ENCODE peak calls at places on chromosomes 16 and 17, in nine cellular contexts. One of them, this sample, is unnamed.

GRCh38 chr17:48024149-48025039 is 13.2 kb downstream of the COPZ2 start:
- DNase-seq in H4: peak
- DNase-seq in HFFc6: peak
- DNase-seq in amniotic stem cell: no peak
- DNase-seq in RPMI7951: peak
- DNase-seq in psoas muscle: peak
- DNase-seq in GOT3: no peak
- DNase-seq in globus pallidus: no peak
- DNase-seq in NCI-H1694: no peak
- DNase-seq in this sample: no peak

GRCh38 chr17:60864674-60865080 is 187.0 kb downstream of the BCAS3 start:
- DNase-seq in H4: no peak
- DNase-seq in HFFc6: no peak
- DNase-seq in amniotic stem cell: no peak
- DNase-seq in RPMI7951: no peak
- DNase-seq in psoas muscle: no peak
- DNase-seq in GOT3: no peak
- DNase-seq in globus pallidus: no peak
- DNase-seq in NCI-H1694: no peak
- DNase-seq in this sample: no peak

GRCh38 chr16:85350973-85351372 is 238.7 kb upstream of the CIBAR2 start:
- DNase-seq in H4: peak
- DNase-seq in HFFc6: peak
- DNase-seq in amniotic stem cell: peak
- DNase-seq in RPMI7951: peak
- DNase-seq in psoas muscle: peak
- DNase-seq in GOT3: peak
- DNase-seq in globus pallidus: peak
- DNase-seq in NCI-H1694: peak
- DNase-seq in this sample: peak

GRCh38 chr17:57988301-57989010 is 402 bp upstream of the VEZF1 start:
- DNase-seq in H4: peak
- DNase-seq in HFFc6: peak
- DNase-seq in amniotic stem cell: no peak
- DNase-seq in RPMI7951: peak
- DNase-seq in psoas muscle: peak
- DNase-seq in GOT3: peak
- DNase-seq in globus pallidus: peak
- DNase-seq in NCI-H1694: no peak
- DNase-seq in this sample: peak

GRCh38 chr17:57086069-57086930 is 1.3 kb downstream of the AKAP1 start:
- DNase-seq in H4: no peak
- DNase-seq in HFFc6: peak
- DNase-seq in amniotic stem cell: no peak
- DNase-seq in RPMI7951: peak
- DNase-seq in psoas muscle: no peak
- DNase-seq in GOT3: no peak
- DNase-seq in globus pallidus: no peak
- DNase-seq in NCI-H1694: no peak
- DNase-seq in this sample: peak

GRCh38 chr17:2990396-2990795 is 73.0 kb downstream of the OR1D5 start:
- DNase-seq in H4: no peak
- DNase-seq in HFFc6: no peak
- DNase-seq in amniotic stem cell: no peak
- DNase-seq in RPMI7951: no peak
- DNase-seq in psoas muscle: no peak
- DNase-seq in GOT3: no peak
- DNase-seq in globus pallidus: peak
- DNase-seq in NCI-H1694: no peak
- DNase-seq in this sample: no peak

GRCh38 chr16:81549547-81550411 is 105.2 kb downstream of the CMIP start:
- DNase-seq in H4: no peak
- DNase-seq in HFFc6: no peak
- DNase-seq in amniotic stem cell: no peak
- DNase-seq in RPMI7951: no peak
- DNase-seq in psoas muscle: no peak
- DNase-seq in GOT3: no peak
- DNase-seq in globus pallidus: no peak
- DNase-seq in NCI-H1694: no peak
- DNase-seq in this sample: no peak

GRCh38 chr16:3001316-3001715 is 11.4 kb upstream of the CLDN9 start:
- DNase-seq in H4: no peak
- DNase-seq in HFFc6: no peak
- DNase-seq in amniotic stem cell: no peak
- DNase-seq in RPMI7951: no peak
- DNase-seq in psoas muscle: no peak
- DNase-seq in GOT3: no peak
- DNase-seq in globus pallidus: no peak
- DNase-seq in NCI-H1694: no peak
- DNase-seq in this sample: no peak

GRCh38 chr16:66326995-66327513 is 39.4 kb upstream of the CDH5 start:
- DNase-seq in H4: no peak
- DNase-seq in HFFc6: no peak
- DNase-seq in amniotic stem cell: no peak
- DNase-seq in RPMI7951: no peak
- DNase-seq in psoas muscle: no peak
- DNase-seq in GOT3: no peak
- DNase-seq in globus pallidus: peak
- DNase-seq in NCI-H1694: no peak
- DNase-seq in this sample: no peak

GRCh38 chr16:73170587-73170986 is 122.7 kb upstream of the ZFHX3 start:
- DNase-seq in H4: no peak
- DNase-seq in HFFc6: no peak
- DNase-seq in amniotic stem cell: no peak
- DNase-seq in RPMI7951: peak
- DNase-seq in psoas muscle: no peak
- DNase-seq in GOT3: no peak
- DNase-seq in globus pallidus: no peak
- DNase-seq in NCI-H1694: no peak
- DNase-seq in this sample: no peak

GRCh38 chr16:785563-786535 is 2.3 kb downstream of the RPUSD1 start:
- DNase-seq in H4: no peak
- DNase-seq in HFFc6: no peak
- DNase-seq in amniotic stem cell: peak
- DNase-seq in RPMI7951: no peak
- DNase-seq in psoas muscle: peak
- DNase-seq in GOT3: no peak
- DNase-seq in globus pallidus: peak
- DNase-seq in NCI-H1694: no peak
- DNase-seq in this sample: peak

GRCh38 chr17:48081858-48082257 is 19.4 kb downstream of the CBX1 start:
- DNase-seq in H4: no peak
- DNase-seq in HFFc6: no peak
- DNase-seq in amniotic stem cell: no peak
- DNase-seq in RPMI7951: no peak
- DNase-seq in psoas muscle: no peak
- DNase-seq in GOT3: no peak
- DNase-seq in globus pallidus: no peak
- DNase-seq in NCI-H1694: no peak
- DNase-seq in this sample: no peak

GRCh38 chr17:65121368-65121767 is 15.8 kb upstream of the RGS9 start:
- DNase-seq in H4: no peak
- DNase-seq in HFFc6: no peak
- DNase-seq in amniotic stem cell: no peak
- DNase-seq in RPMI7951: no peak
- DNase-seq in psoas muscle: no peak
- DNase-seq in GOT3: no peak
- DNase-seq in globus pallidus: no peak
- DNase-seq in NCI-H1694: no peak
- DNase-seq in this sample: no peak